ENCODE peak calls at places on chromosome 19, in six cellular contexts. H is NCI-H1436; R is hypothalamus; L is SW480; Z is NCI-H187; S is activated CD4-positive, alpha-beta T cell treated with anti-CD3 and anti-CD28 coated beads for 48 hours. K is an unnamed sample.

GRCh38 chr19:16067205-16067938 is 8.9 kb upstream of the TPM4 start:
- DNase-seq in R (peak; percentile 48), S (no peak), H (no peak), L (no peak), Z (no peak), K (no peak)

GRCh38 chr19:890831-891230 is 2.2 kb downstream of the MED16 start:
- DNase-seq in L (no peak), S (no peak), R (no peak), Z (no peak), H (no peak), K (no peak)

GRCh38 chr19:46009530-46010510 is 13.0 kb downstream of the PGLYRP1 start:
- DNase-seq in H (peak; percentile 13), S (peak; percentile 78), R (peak; percentile 49), L (peak; percentile 61), Z (peak; percentile 31), K (no peak)

GRCh38 chr19:33514885-33515485 is 6.6 kb downstream of the PEPD start:
- DNase-seq in L (peak; percentile 34), Z (no peak), R (no peak), S (no peak), H (no peak), K (no peak)

GRCh38 chr19:41870401-41870873 is 6.6 kb upstream of the CD79A start:
- DNase-seq in Z (no peak), S (peak; percentile 52), L (no peak), R (no peak), H (no peak), K (no peak)

GRCh38 chr19:14786421-14786851 is 8.1 kb upstream of the ADGRE2 start:
- DNase-seq in S (peak; percentile 49), Z (no peak), R (peak; percentile 0), L (no peak), H (no peak), K (no peak)

GRCh38 chr19:1244693-1245451 is 3.3 kb downstream of the ATP5F1D start:
- DNase-seq in H (no peak), L (no peak), Z (no peak), S (no peak), R (peak; percentile 44), K (no peak)

GRCh38 chr19:17404621-17405249 is 695 bp downstream of the BST2 start:
- DNase-seq in H (no peak), R (no peak), L (no peak), Z (no peak), S (peak; percentile 11), K (no peak)

GRCh38 chr19:18488838-18489626 is 32.8 kb downstream of the ELL start:
- DNase-seq in L (no peak), H (peak; percentile 41), S (no peak), R (peak; percentile 13), Z (no peak), K (no peak)

GRCh38 chr19:51148571-51148970 is 6.5 kb downstream of the SIGLEC7 start:
- DNase-seq in H (no peak), R (no peak), S (no peak), Z (no peak), L (no peak), K (no peak)

GRCh38 chr19:2059422-2060201 is 8.6 kb upstream of the MKNK2 start:
- DNase-seq in R (peak; percentile 53), H (no peak), S (no peak), Z (no peak), L (peak; percentile 90), K (no peak)

GRCh38 chr19:4077800-4078683 is 11.3 kb upstream of the ZBTB7A start:
- DNase-seq in L (no peak), R (peak; percentile 18), Z (no peak), H (no peak), S (peak; percentile 72), K (no peak)

GRCh38 chr19:56955637-56956216 is 115.2 kb upstream of the PEG3 start:
- DNase-seq in S (no peak), L (no peak), Z (no peak), H (no peak), R (no peak), K (no peak)

GRCh38 chr19:18157465-18158063 is 4.6 kb downstream of the PIK3R2 start:
- DNase-seq in L (no peak), H (peak; percentile 81), R (peak; percentile 76), S (no peak), Z (no peak), K (peak; percentile 94)

GRCh38 chr19:10644351-10645007 is 9.7 kb upstream of the ILF3 start:
- DNase-seq in H (peak; percentile 71), L (peak; percentile 73), Z (peak; percentile 6), S (peak; percentile 88), R (peak; percentile 65), K (peak; percentile 39)

GRCh38 chr19:33143897-33144405 is 12.0 kb downstream of the WDR88 start:
- DNase-seq in Z (no peak), L (peak; percentile 63), R (peak; percentile 21), S (peak; percentile 69), H (peak; percentile 49), K (no peak)

GRCh38 chr19:41302624-41303351 is 7.2 kb upstream of the CCDC97 start:
- DNase-seq in R (no peak), S (peak; percentile 74), Z (no peak), L (no peak), H (no peak), K (no peak)

GRCh38 chr19:48967346-48968178 is 2.5 kb downstream of the FTL start:
- DNase-seq in H (no peak), L (no peak), S (peak; percentile 11), Z (no peak), R (peak; percentile 40), K (no peak)

GRCh38 chr19:10660346-10660745 is 6.2 kb downstream of the ILF3 start:
- DNase-seq in S (no peak), R (no peak), Z (no peak), H (no peak), L (no peak), K (no peak)